ENCODE peak calls at places on chromosomes 16 and 17, in five cellular contexts. X is A549, J is transverse colon, S is BJ, O is kidney epithelial cell. W is an unnamed sample.
A peak's percentile ranks its signal among the peaks of the same experiment; 100 is the strongest.

GRCh38 chr16:67357561-67357960 is 30.9 kb downstream of the LRRC36 start:
- DNase-seq in J (no peak), S (no peak), X (no peak), O (no peak), W (no peak)

GRCh38 chr17:47810200-47810821 is 11.3 kb downstream of the OSBPL7 start:
- DNase-seq in S (peak; percentile 74), O (peak; percentile 82), J (peak; percentile 88), X (peak; percentile 75), W (peak; percentile 73)

GRCh38 chr17:80045703-80046102 is 9.3 kb downstream of the CCDC40 start:
- DNase-seq in O (no peak), J (no peak), X (no peak), S (no peak), W (no peak)

GRCh38 chr17:41863074-41863843 is 2.0 kb downstream of the KLHL11 start:
- DNase-seq in J (no peak), O (no peak), X (no peak), S (no peak), W (no peak)

GRCh38 chr16:1458336-1458976 is 14.1 kb upstream of the CCDC154 start:
- DNase-seq in X (no peak), O (no peak), S (peak; percentile 19), J (no peak), W (peak; percentile 16)

GRCh38 chr17:21365016-21365415 is 11.1 kb upstream of the KCNJ12 start:
- DNase-seq in X (no peak), J (no peak), O (no peak), S (no peak), W (no peak)

GRCh38 chr16:55577888-55578287 is 11.4 kb downstream of the CAPNS2 start:
- DNase-seq in S (no peak), O (no peak), J (no peak), X (no peak), W (no peak)

GRCh38 chr17:37458805-37459204 is 30.9 kb upstream of the DUSP14 start:
- DNase-seq in X (no peak), S (no peak), J (no peak), O (no peak), W (peak; percentile 72)

GRCh38 chr17:50589112-50589712 is 28.7 kb downstream of the CACNA1G start:
- DNase-seq in O (no peak), X (no peak), J (no peak), S (no peak), W (no peak)

GRCh38 chr16:74862743-74863244 is 88.2 kb upstream of the FA2H start:
- DNase-seq in J (no peak), S (no peak), X (peak; percentile 69), O (peak; percentile 5), W (peak; percentile 8)

GRCh38 chr16:84396537-84397008 is 28.2 kb downstream of the ATP2C2 start:
- DNase-seq in O (peak; percentile 97), S (no peak), X (peak; percentile 77), J (no peak), W (no peak)

GRCh38 chr17:8384801-8385335 is 1.9 kb upstream of the RPL26 start:
- DNase-seq in O (peak; percentile 89), X (peak; percentile 38), J (no peak), S (peak; percentile 91), W (no peak)

GRCh38 chr17:62809656-62810055 is 1.5 kb upstream of the MARCHF10 start:
- DNase-seq in J (no peak), S (no peak), X (no peak), O (no peak), W (no peak)

GRCh38 chr17:46115687-46116086 is 77.5 kb downstream of the KANSL1 start:
- DNase-seq in X (no peak), J (no peak), S (no peak), O (no peak), W (no peak)

GRCh38 chr16:67053767-67054334 is 24.9 kb downstream of the CBFB start:
- DNase-seq in O (no peak), S (no peak), X (no peak), J (no peak), W (no peak)

GRCh38 chr16:62298567-62298966 is 262.3 kb upstream of the CDH8 start:
- DNase-seq in S (no peak), J (no peak), O (no peak), X (no peak), W (no peak)

GRCh38 chr17:4204676-4205075 is 59.1 kb downstream of the ANKFY1 start:
- DNase-seq in J (peak; percentile 56), S (peak; percentile 89), X (no peak), O (no peak), W (peak; percentile 97)

GRCh38 chr17:74152591-74153455 is 50.7 kb upstream of the RPL38 start:
- DNase-seq in J (no peak), O (no peak), X (no peak), S (no peak), W (no peak)

GRCh38 chr16:80527297-80527696 is 13.5 kb upstream of the DYNLRB2 start:
- DNase-seq in J (peak; percentile 12), S (no peak), O (no peak), X (no peak), W (no peak)

GRCh38 chr17:35087731-35088646 is 24.5 kb upstream of the RFFL start:
- DNase-seq in S (no peak), X (no peak), J (peak; percentile 72), O (no peak), W (no peak)

GRCh38 chr17:16425202-16425601 is 9.8 kb downstream of the TRPV2 start:
- DNase-seq in X (no peak), O (no peak), S (no peak), J (no peak), W (no peak)

GRCh38 chr16:83954577-83955016 is 1.6 kb downstream of the OSGIN1 start:
- DNase-seq in S (no peak), J (peak; percentile 74), X (no peak), O (no peak), W (no peak)

GRCh38 chr17:57352658-57353057 is 96.3 kb downstream of the MSI2 start:
- DNase-seq in S (no peak), J (no peak), X (no peak), O (no peak), W (no peak)

GRCh38 chr16:29742683-29743275 is 3.0 kb downstream of the C16orf54 start:
- DNase-seq in X (no peak), J (no peak), S (no peak), O (no peak), W (no peak)

GRCh38 chr17:46925185-46925858 is 2.4 kb downstream of the GOSR2 start:
- DNase-seq in S (no peak), X (no peak), J (no peak), O (no peak), W (no peak)

GRCh38 chr17:28086519-28086918 is 44.0 kb downstream of the NLK start:
- DNase-seq in O (no peak), X (no peak), S (no peak), J (no peak), W (no peak)

GRCh38 chr17:49993423-49994037 is 1.5 kb downstream of the DLX3 start:
- DNase-seq in S (no peak), J (no peak), X (no peak), O (no peak), W (no peak)

GRCh38 chr17:79625706-79626105 is 14.9 kb upstream of the RBFOX3 start:
- DNase-seq in O (no peak), X (no peak), J (no peak), S (no peak), W (no peak)

GRCh38 chr16:4846503-4846900 is 586 bp downstream of the GLYR1 start:
- DNase-seq in X (no peak), S (no peak), J (peak; percentile 71), O (no peak), W (no peak)

GRCh38 chr17:46800573-46800972 is 17.9 kb downstream of the WNT3 start:
- DNase-seq in S (no peak), X (no peak), O (no peak), J (no peak), W (no peak)

GRCh38 chr17:6450926-6451717 is 6.9 kb downstream of the PIMREG start:
- DNase-seq in X (no peak), J (no peak), S (no peak), O (no peak), W (no peak)

GRCh38 chr17:12979826-12980500 is 37.9 kb downstream of the ELAC2 start:
- DNase-seq in J (no peak), X (no peak), S (no peak), O (no peak), W (no peak)

DNA sequence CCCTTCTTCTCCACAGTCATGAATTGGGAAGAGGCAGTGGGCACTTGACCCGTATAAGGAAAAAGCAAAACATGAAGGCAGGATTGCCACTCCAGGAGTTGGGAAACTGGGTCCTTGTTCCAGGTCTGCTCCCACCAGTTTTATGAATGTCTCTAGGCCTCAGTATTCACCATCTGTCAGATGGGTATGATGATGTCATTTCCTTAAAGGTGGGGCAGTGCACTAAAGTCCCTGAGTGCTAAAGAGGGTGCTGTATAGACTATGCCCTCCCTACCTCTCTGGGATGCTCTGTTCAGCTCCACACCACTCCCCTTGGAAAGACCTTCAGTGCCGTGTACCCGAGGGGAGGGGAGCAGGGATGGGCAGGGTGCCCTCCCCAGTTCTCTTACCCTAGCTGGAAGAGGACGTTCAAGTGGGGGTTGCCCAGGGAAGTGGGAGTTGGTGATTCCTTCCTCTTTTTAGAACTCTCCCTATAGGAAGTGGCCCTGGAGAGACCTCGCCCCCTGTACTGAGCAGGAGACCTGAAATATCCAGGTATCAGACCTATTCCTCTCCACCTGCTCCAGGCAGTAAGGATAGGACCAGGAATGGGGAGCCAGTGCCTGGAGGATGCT is 2.2 kb downstream of the LASP1 start:
- DNase-seq in S (no peak), X (no peak), J (no peak), O (no peak), W (no peak)
- H3K4me3 ChIP-seq in S (peak overlapping the region; percentile 97), X (peak overlapping the region; percentile 94), J (peak overlapping the region; percentile 97), O (peak overlapping the region; percentile 97), W (peak overlapping the region; percentile 100)

GRCh38 chr16:58126451-58126968 is 2.7 kb downstream of the CFAP20 start:
- DNase-seq in O (no peak), S (no peak), J (no peak), X (no peak), W (no peak)

GRCh38 chr16:58128721-58129096 is 472 bp downstream of the CFAP20 start:
- DNase-seq in J (no peak), O (no peak), X (no peak), S (no peak), W (no peak)

GRCh38 chr16:58128181-58128631 is 975 bp downstream of the CFAP20 start:
- DNase-seq in X (no peak), J (no peak), S (no peak), O (no peak), W (no peak)

GRCh38 chr16:58127033-58127556 is 2.1 kb downstream of the CFAP20 start:
- DNase-seq in O (no peak), J (no peak), S (peak; percentile 44), X (no peak), W (no peak)

GRCh38 chr16:58127634-58128033 is 1.5 kb downstream of the CFAP20 start:
- DNase-seq in J (no peak), S (no peak), O (no peak), X (no peak), W (no peak)
- H3K4me3 ChIP-seq in J (peak overlapping the region; percentile 86), S (peak overlapping the region; percentile 69), O (peak overlapping the region; percentile 84), X (no peak overlapping the region), W (peak overlapping the region; percentile 90)

DNA sequence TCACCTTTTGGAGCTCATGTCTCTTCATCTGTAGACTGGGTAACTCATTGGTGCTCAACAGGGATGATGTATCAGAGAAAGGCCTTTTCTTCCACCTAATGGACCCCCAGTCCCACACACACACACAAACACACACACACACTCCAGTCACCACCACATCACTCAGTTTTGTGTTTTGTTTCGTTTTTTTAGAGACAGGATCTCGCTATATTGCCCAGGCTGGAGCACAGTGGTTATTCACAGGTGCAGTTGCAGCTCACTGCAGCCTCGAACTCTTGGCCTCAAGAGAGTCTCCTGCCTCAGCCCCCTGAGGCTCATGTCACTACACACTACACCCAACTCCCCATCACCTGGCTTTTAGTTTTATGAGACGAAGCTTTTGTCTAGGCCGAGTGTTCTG is 55.6 kb downstream of the SF3B3 start:
- DNase-seq in J (no peak), X (no peak), O (no peak), S (no peak), W (no peak)
- H3K4me3 ChIP-seq in J (no peak overlapping the region), X (no peak overlapping the region), O (no peak overlapping the region), S (no peak overlapping the region), W (no peak overlapping the region)

GRCh38 chr17:78366109-78366848 is 6.4 kb upstream of the SOCS3 start:
- DNase-seq in X (no peak), O (no peak), J (no peak), S (no peak), W (no peak)
- H3K4me3 ChIP-seq in X (no peak overlapping the region), O (no peak overlapping the region), J (no peak overlapping the region), S (no peak overlapping the region), W (no peak overlapping the region)

W was measured in skeletal muscle cell.